ENCODE peak calls at places on chromosomes 2 and 18, in six cellular contexts. T, D, S, U, K and C are unnamed samples.

GRCh38 chr2:105183555-105184323 is 57.8 kb upstream of the GPR45 start:
- DNase-seq in T (no peak), D (peak; percentile 7), S (no peak), U (no peak), K (no peak), C (no peak)

GRCh38 chr2:64644240-64645013 is 9.3 kb downstream of the SERTAD2 start:
- DNase-seq in T (peak; percentile 67), D (peak; percentile 92), S (peak; percentile 75), U (peak; percentile 53), K (peak; percentile 81), C (peak; percentile 96)

GRCh38 chr18:44823782-44824181 is 143.1 kb downstream of the SETBP1 start:
- DNase-seq in T (no peak), D (no peak), S (no peak), U (no peak), K (peak; percentile 29), C (no peak)

GRCh38 chr2:96517079-96517478 is 11.9 kb upstream of the NEURL3 start:
- DNase-seq in T (no peak), D (no peak), S (no peak), U (no peak), K (no peak), C (no peak)

GRCh38 chr18:70005580-70005979 is 57.9 kb upstream of the CD226 start:
- DNase-seq in T (no peak), D (no peak), S (no peak), U (no peak), K (no peak), C (no peak)

GRCh38 chr2:157261199-157261782 is 3.8 kb downstream of the GALNT5 start:
- DNase-seq in T (no peak), D (no peak), S (no peak), U (peak; percentile 59), K (peak; percentile 75), C (peak; percentile 79)

GRCh38 chr2:180734382-180734781 is 246.0 kb upstream of the UBE2E3 start:
- DNase-seq in T (peak; percentile 18), D (no peak), S (no peak), U (no peak), K (no peak), C (no peak)

GRCh38 chr2:142841788-142842187 is 35.7 kb upstream of the KYNU start:
- DNase-seq in T (no peak), D (no peak), S (no peak), U (no peak), K (peak; percentile 55), C (no peak)

GRCh38 chr2:216596986-216597509 is 36.2 kb upstream of the IGFBP2 start:
- DNase-seq in T (no peak), D (no peak), S (no peak), U (no peak), K (no peak), C (no peak)

GRCh38 chr18:49162226-49162848 is 211.6 kb upstream of the SMAD7 start:
- DNase-seq in T (no peak), D (no peak), S (no peak), U (no peak), K (no peak), C (no peak)

GRCh38 chr2:41668529-41668928 is 379.3 kb upstream of the PKDCC start:
- DNase-seq in T (no peak), D (peak; percentile 41), S (no peak), U (no peak), K (no peak), C (no peak)

GRCh38 chr2:60759654-60760053 is 3.6 kb downstream of the PAPOLG start:
- DNase-seq in T (no peak), D (no peak), S (no peak), U (no peak), K (no peak), C (no peak)

GRCh38 chr2:11292464-11293255 is 51.8 kb downstream of the ROCK2 start:
- DNase-seq in T (no peak), D (no peak), S (no peak), U (no peak), K (peak; percentile 23), C (peak; percentile 53)

GRCh38 chr18:48843162-48843561 is 107.6 kb downstream of the SMAD7 start:
- DNase-seq in T (no peak), D (no peak), S (no peak), U (no peak), K (no peak), C (no peak)

DNA sequence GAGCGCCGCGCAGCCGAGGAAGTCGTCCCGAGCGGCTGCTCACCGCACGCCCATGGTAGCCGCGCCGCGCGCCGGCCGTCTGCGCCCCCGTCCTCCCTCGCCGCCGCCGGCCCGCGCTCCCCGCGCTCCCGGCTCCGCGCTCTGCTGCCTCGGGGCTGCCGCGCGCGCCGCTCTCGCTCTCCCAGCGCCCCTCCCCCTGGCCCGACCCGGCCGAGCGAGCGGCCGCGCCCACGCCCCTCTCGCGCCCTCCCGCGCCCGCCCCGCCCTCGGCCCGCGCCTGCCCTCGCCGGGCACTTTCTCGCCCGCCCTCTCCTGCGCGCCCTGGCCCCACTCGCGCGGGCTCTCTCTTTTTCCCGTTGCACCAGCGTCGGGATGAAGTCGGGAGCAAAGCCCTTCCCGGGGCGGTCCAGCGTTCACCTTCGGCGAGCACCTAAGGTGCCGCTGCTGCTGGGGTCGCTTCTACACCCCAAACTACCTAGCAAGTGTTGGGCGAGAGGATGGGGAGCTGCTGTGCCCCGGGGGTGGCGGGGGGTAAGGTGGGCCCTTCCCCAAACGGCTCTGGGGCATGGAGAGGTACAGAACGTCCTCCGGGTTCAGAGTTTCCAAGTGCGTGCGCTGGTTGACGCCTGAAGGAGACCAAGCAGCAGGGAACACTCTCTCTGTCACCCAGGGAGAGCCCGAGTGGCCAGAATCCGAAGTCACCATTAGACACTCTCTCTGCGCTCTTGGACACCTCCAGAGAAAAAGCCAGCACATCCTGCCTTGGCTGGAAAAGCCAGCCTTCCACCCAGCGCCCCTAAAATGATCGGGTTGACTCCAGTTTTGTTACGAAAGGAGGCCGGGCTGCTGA is at the start of gene COLEC12:
- DNase-seq in T (peak; percentile 58), D (no peak), S (peak; percentile 58), U (peak; percentile 33), K (no peak), C (peak; percentile 60)
- H2AK5ac ChIP-seq in T (no peak within 1 kb of the TSS), D (no peak within 1 kb of the TSS), S (no peak within 1 kb of the TSS), U (no peak within 1 kb of the TSS), K (no peak within 1 kb of the TSS), C (no peak within 1 kb of the TSS)

DNA sequence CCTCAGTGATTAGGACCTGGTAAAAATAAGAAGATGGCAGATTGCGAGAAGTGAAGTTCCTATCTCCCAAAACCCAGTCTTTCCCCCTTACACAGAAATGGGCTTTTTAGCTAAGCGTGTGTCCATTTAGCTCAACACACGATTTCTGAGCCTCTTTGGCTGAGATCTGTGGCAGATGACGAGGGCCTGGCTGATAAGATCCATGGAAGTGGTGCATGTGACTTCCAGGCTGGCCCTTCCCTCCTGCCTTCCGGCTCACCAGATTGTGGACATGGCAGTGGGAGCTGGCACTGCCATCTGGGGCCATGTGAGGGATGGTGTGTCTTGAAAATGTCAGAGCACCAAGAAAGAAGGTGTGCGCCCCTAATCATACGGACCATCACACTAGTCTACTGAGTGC is 41.0 kb upstream of the ZFP36L2 start:
- DNase-seq in T (no peak), D (no peak), S (no peak), U (no peak), K (no peak), C (no peak)
- H3K4me1 ChIP-seq in T (peaks cover 18% of the 10 kb centered on the region), D (no peaks in the 10 kb centered on the region), S (no peaks in the 10 kb centered on the region), U (peaks cover 30% of the 10 kb centered on the region), K (peaks cover 24% of the 10 kb centered on the region), C (peaks cover 18% of the 10 kb centered on the region)

GRCh38 chr18:79178044-79178632 is 108.9 kb downstream of the ATP9B start:
- DNase-seq in T (no peak), D (no peak), S (no peak), U (no peak), K (no peak), C (no peak)
- H2AFZ ChIP-seq in T (no peak overlapping the region), D (no peak overlapping the region), S (no peak overlapping the region), U (no peak overlapping the region), K (no peak overlapping the region), C (no peak overlapping the region)

DNA sequence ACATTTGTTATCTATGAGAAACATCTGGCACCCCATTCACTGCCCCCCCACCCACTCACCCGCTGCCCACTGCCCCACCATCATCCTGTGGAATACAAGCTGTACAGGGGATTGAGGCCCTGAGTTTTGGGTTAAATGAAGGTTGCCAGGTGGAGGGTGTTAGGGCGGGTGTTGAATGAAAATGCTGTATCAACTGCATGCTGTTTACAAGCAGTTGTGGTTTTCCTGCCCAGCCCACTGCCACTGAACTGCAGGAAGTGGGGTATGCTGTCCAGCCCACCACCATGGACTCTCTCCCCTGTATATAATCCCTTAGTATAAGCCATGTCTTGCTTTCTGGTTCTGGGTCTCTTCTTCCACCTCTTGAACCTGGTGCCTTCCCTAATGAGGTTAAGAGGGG is 481.9 kb downstream of the METTL4 start:
- DNase-seq in T (no peak), D (no peak), S (no peak), U (no peak), K (no peak), C (no peak)
- H2AK5ac ChIP-seq in T (no peak overlapping the region), D (no peak overlapping the region), S (no peak overlapping the region), U (no peak overlapping the region), K (no peak overlapping the region), C (no peak overlapping the region)

GRCh38 chr2:65663831-65664407 is 231.5 kb upstream of the SPRED2 start:
- DNase-seq in T (no peak), D (no peak), S (no peak), U (no peak), K (no peak), C (peak; percentile 51)
- H3K4me1 ChIP-seq in T (no peaks in the 10 kb centered on the region), D (no peaks in the 10 kb centered on the region), S (no peaks in the 10 kb centered on the region), U (peaks cover 2% of the 10 kb centered on the region), K (peaks cover 18% of the 10 kb centered on the region), C (peaks cover 20% of the 10 kb centered on the region)

DNA sequence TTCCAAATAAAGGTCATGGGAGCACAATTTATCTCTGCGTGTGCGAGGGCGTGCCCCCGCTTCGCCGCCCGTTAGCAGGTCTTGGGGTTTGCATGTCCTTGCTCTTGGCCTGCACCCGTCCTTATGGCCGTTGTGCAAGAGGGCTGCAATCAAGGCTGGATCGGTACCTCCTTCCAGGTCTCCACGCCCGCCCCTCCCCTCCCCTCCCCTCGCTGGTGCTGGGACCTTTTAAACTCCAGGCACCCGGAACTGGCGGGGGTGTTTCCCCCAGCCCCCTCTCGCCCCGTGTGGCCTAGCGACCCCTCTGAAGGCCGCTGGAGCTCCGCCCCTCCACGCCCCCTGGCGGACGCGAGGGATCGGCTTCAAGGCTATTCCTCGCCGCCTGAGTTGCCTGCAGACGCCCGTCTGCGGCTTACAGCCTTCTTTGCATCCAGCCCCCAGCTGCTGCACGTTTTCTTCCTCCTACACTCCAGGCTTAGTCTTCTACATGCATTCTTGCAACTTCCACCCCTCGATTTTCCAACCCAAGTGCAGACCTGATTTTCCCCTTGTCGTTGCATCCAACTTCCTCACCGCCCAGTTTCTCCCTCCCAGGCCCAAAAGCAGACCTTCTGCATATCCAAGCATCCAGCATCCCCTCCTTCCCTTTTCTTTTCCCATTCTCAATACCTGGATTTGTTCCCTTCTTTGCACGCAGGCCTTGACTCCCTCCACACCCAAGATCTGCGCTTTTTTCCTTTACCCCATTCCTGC is 577 bp downstream of the IDH1 start:
- DNase-seq in T (peak; percentile 90), D (peak; percentile 93), S (peak; percentile 95), U (peak; percentile 83), K (peak; percentile 66), C (peak; percentile 86)
- H2AFZ ChIP-seq in T (peak overlapping the region; percentile 80), D (no peak overlapping the region), S (peak overlapping the region; percentile 12), U (peak overlapping the region; percentile 68), K (peak overlapping the region; percentile 91), C (peak overlapping the region; percentile 91)